ENCODE peak calls at places on chromosomes 3 and 15, in ten cellular contexts. R is progenitor cell of endocrine pancreas; V is CD8-positive, alpha-beta T cell; X is heart left ventricle; G is GM19239; K is cardiac muscle cell; Q is activated CD8-positive, alpha-beta memory T cell treated with anti-CD3 and anti-CD28 coated beads, Interleukin-2, amount 10 ng/mL, durations not matched to agents 7 days and 5 days; O is breast epithelium; D is ELR; B is activated CD4-positive, alpha-beta T cell treated with anti-CD3 and anti-CD28 coated beads, Interleukin-2, amount 50 U/mL, for 24 hours. F is an unnamed sample.

GRCh38 chr3:39910828-39911464 is 101.5 kb downstream of the MYRIP start:
- DNase-seq in R (no peak), V (no peak), X (no peak), G (no peak), K (peak), Q (no peak), O (no peak), D (peak), B (no peak), F (no peak)

GRCh38 chr3:13621381-13622221 is 72.7 kb downstream of the FBLN2 start:
- DNase-seq in R (no peak), V (peak), X (no peak), G (no peak), K (no peak), Q (peak), O (no peak), D (no peak), B (no peak), F (no peak)

GRCh38 chr15:74964794-74965193 is 8.2 kb upstream of the RPP25 start:
- DNase-seq in R (no peak), V (no peak), X (no peak), G (no peak), K (peak), Q (no peak), O (no peak), D (peak), B (no peak), F (no peak)

GRCh38 chr3:100254168-100254777 is 6.5 kb upstream of the TBC1D23 start:
- DNase-seq in R (peak), V (peak), X (peak), G (peak), K (peak), Q (peak), O (no peak), D (peak), B (no peak), F (peak)

GRCh38 chr3:184262166-184262926 is 993 bp upstream of the CAMK2N2 start:
- DNase-seq in R (no peak), V (peak), X (no peak), G (no peak), K (no peak), Q (no peak), O (no peak), D (no peak), B (no peak), F (peak)

GRCh38 chr15:88249220-88249619 is 7.3 kb downstream of the NTRK3 start:
- DNase-seq in R (no peak), V (no peak), X (no peak), G (no peak), K (peak), Q (no peak), O (no peak), D (no peak), B (no peak), F (no peak)

GRCh38 chr3:12286927-12287726 is 1.7 kb upstream of the PPARG start:
- DNase-seq in R (peak), V (no peak), X (peak), G (no peak), K (peak), Q (no peak), O (no peak), D (peak), B (no peak), F (no peak)

GRCh38 chr3:65385805-65386204 is 652.9 kb downstream of the MAGI1 start:
- DNase-seq in R (no peak), V (no peak), X (no peak), G (no peak), K (no peak), Q (no peak), O (no peak), D (no peak), B (no peak), F (no peak)

GRCh38 chr3:74390121-74390870 is 224.2 kb downstream of the CNTN3 start:
- DNase-seq in R (no peak), V (no peak), X (no peak), G (no peak), K (no peak), Q (no peak), O (no peak), D (no peak), B (no peak), F (no peak)

GRCh38 chr15:66503780-66504562 is 684 bp downstream of the RPL4 start:
- DNase-seq in R (no peak), V (no peak), X (no peak), G (no peak), K (no peak), Q (no peak), O (no peak), D (no peak), B (no peak), F (no peak)

GRCh38 chr15:38611228-38611627 is 46.6 kb upstream of the RASGRP1 start:
- DNase-seq in R (no peak), V (peak), X (no peak), G (no peak), K (no peak), Q (peak), O (no peak), D (no peak), B (no peak), F (no peak)

GRCh38 chr15:48643776-48644497 is 1.6 kb downstream of the FBN1 start:
- DNase-seq in R (no peak), V (no peak), X (no peak), G (no peak), K (peak), Q (no peak), O (no peak), D (peak), B (no peak), F (no peak)

GRCh38 chr3:187850256-187851010 is 105.2 kb upstream of the BCL6 start:
- DNase-seq in R (no peak), V (no peak), X (no peak), G (no peak), K (no peak), Q (no peak), O (no peak), D (no peak), B (no peak), F (no peak)

GRCh38 chr3:120040813-120041377 is 53.4 kb downstream of the GSK3B start:
- DNase-seq in R (no peak), V (no peak), X (no peak), G (no peak), K (no peak), Q (no peak), O (no peak), D (no peak), B (no peak), F (no peak)

GRCh38 chr15:95594496-95594895 is 736.0 kb upstream of the NR2F2 start:
- DNase-seq in R (no peak), V (no peak), X (no peak), G (no peak), K (no peak), Q (no peak), O (no peak), D (no peak), B (no peak), F (no peak)

GRCh38 chr3:44415421-44415820 is 62.0 kb downstream of the ZNF445 start:
- DNase-seq in R (no peak), V (no peak), X (no peak), G (no peak), K (no peak), Q (no peak), O (no peak), D (no peak), B (no peak), F (no peak)

GRCh38 chr3:23607184-23607847 is 198.4 kb upstream of the UBE2E1 start:
- DNase-seq in R (no peak), V (no peak), X (no peak), G (no peak), K (peak), Q (no peak), O (no peak), D (no peak), B (no peak), F (no peak)

GRCh38 chr3:159239054-159239453 is 437.2 kb downstream of the MFSD1 start:
- DNase-seq in R (no peak), V (no peak), X (no peak), G (no peak), K (no peak), Q (no peak), O (no peak), D (peak), B (no peak), F (no peak)

GRCh38 chr3:49534581-49535495 is 19.4 kb upstream of the BSN start:
- DNase-seq in R (peak), V (no peak), X (no peak), G (no peak), K (no peak), Q (no peak), O (no peak), D (no peak), B (no peak), F (peak)

GRCh38 chr3:126490619-126491018 is 14.9 kb upstream of the ZXDC start:
- DNase-seq in R (no peak), V (no peak), X (no peak), G (no peak), K (no peak), Q (no peak), O (no peak), D (no peak), B (no peak), F (no peak)

GRCh38 chr3:158570999-158571702 is at the start of gene MLF1:
- DNase-seq in R (peak), V (peak), X (peak), G (peak), K (peak), Q (peak), O (peak), D (peak), B (peak), F (peak)

GRCh38 chr3:23830869-23831484 is 25.2 kb downstream of the UBE2E1 start:
- DNase-seq in R (no peak), V (no peak), X (no peak), G (peak), K (no peak), Q (peak), O (no peak), D (no peak), B (no peak), F (no peak)

GRCh38 chr15:70504305-70504951 is 258.9 kb downstream of the UACA start:
- DNase-seq in R (no peak), V (peak), X (peak), G (no peak), K (peak), Q (peak), O (no peak), D (peak), B (no peak), F (no peak)

GRCh38 chr3:43161684-43162512 is 56.0 kb upstream of the POMGNT2 start:
- DNase-seq in R (no peak), V (no peak), X (no peak), G (peak), K (peak), Q (no peak), O (no peak), D (peak), B (no peak), F (no peak)

GRCh38 chr3:28012830-28013229 is 228.6 kb upstream of the CMC1 start:
- DNase-seq in R (no peak), V (no peak), X (no peak), G (no peak), K (peak), Q (no peak), O (no peak), D (no peak), B (no peak), F (no peak)

GRCh38 chr15:79644091-79644490 is 212.0 kb downstream of the MINAR1 start:
- DNase-seq in R (no peak), V (no peak), X (no peak), G (no peak), K (peak), Q (peak), O (no peak), D (peak), B (no peak), F (no peak)

GRCh38 chr3:186882881-186883685 is 40.6 kb downstream of the ADIPOQ start:
- DNase-seq in R (no peak), V (no peak), X (no peak), G (no peak), K (peak), Q (peak), O (no peak), D (peak), B (peak), F (no peak)

GRCh38 chr3:191300422-191300821 is 28.8 kb upstream of the CCDC50 start:
- DNase-seq in R (no peak), V (no peak), X (no peak), G (no peak), K (no peak), Q (no peak), O (no peak), D (no peak), B (no peak), F (no peak)

GRCh38 chr3:127775398-127776109 is 46.8 kb downstream of the MGLL start:
- DNase-seq in R (no peak), V (no peak), X (peak), G (no peak), K (peak), Q (no peak), O (no peak), D (peak), B (no peak), F (peak)

GRCh38 chr3:42937334-42937733 is 31.4 kb downstream of the ZNF662 start:
- DNase-seq in R (no peak), V (no peak), X (no peak), G (no peak), K (no peak), Q (no peak), O (no peak), D (no peak), B (no peak), F (no peak)

GRCh38 chr3:171262431-171262830 is 197.8 kb downstream of the TNIK start:
- DNase-seq in R (no peak), V (no peak), X (no peak), G (no peak), K (no peak), Q (no peak), O (no peak), D (no peak), B (no peak), F (no peak)

GRCh38 chr3:175526609-175527280 is 667.6 kb downstream of the NAALADL2 start:
- DNase-seq in R (no peak), V (no peak), X (no peak), G (no peak), K (peak), Q (no peak), O (no peak), D (peak), B (no peak), F (no peak)

GRCh38 chr15:62624541-62625399 is 417.8 kb upstream of the TPM1 start:
- DNase-seq in R (no peak), V (no peak), X (peak), G (no peak), K (peak), Q (no peak), O (no peak), D (peak), B (no peak), F (no peak)

GRCh38 chr15:70353606-70354259 is 256.0 kb upstream of the TLE3 start:
- DNase-seq in R (no peak), V (no peak), X (no peak), G (no peak), K (no peak), Q (no peak), O (no peak), D (no peak), B (no peak), F (no peak)

GRCh38 chr3:141938011-141938350 is 61.5 kb downstream of the ATP1B3 start:
- DNase-seq in R (no peak), V (no peak), X (no peak), G (no peak), K (no peak), Q (no peak), O (no peak), D (no peak), B (no peak), F (no peak)

GRCh38 chr3:63662500-63662899 is 10.0 kb downstream of the SNTN start:
- DNase-seq in R (no peak), V (no peak), X (no peak), G (no peak), K (no peak), Q (no peak), O (no peak), D (no peak), B (no peak), F (no peak)

GRCh38 chr3:129688310-129688895 is 81.9 kb upstream of the PLXND1 start:
- DNase-seq in R (no peak), V (no peak), X (peak), G (no peak), K (peak), Q (no peak), O (peak), D (no peak), B (no peak), F (peak)

GRCh38 chr3:184584001-184584891 is 22.7 kb downstream of the EPHB3 start:
- DNase-seq in R (no peak), V (no peak), X (no peak), G (no peak), K (no peak), Q (no peak), O (no peak), D (no peak), B (no peak), F (peak)

GRCh38 chr3:84965141-84965540 is 6.4 kb downstream of the CADM2 start:
- DNase-seq in R (peak), V (no peak), X (no peak), G (no peak), K (peak), Q (no peak), O (no peak), D (no peak), B (no peak), F (no peak)